ENCODE peak calls at places on chromosome 11, in five cellular contexts. G, Z, Q, R and O are unnamed samples.

GRCh38 chr11:126929186-126930085 is 71.1 kb downstream of the KIRREL3 start:
- DNase-seq in G (no peak), Z (peak), Q (no peak), R (no peak), O (no peak)

GRCh38 chr11:126956664-126957063 is 43.9 kb downstream of the KIRREL3 start:
- DNase-seq in G (no peak), Z (no peak), Q (no peak), R (no peak), O (no peak)

GRCh38 chr11:21323617-21324016 is 654.2 kb downstream of the NELL1 start:
- DNase-seq in G (no peak), Z (no peak), Q (no peak), R (peak), O (no peak)

GRCh38 chr11:28142724-28143123 is 34.5 kb downstream of the METTL15 start:
- DNase-seq in G (no peak), Z (no peak), Q (no peak), R (no peak), O (no peak)

GRCh38 chr11:79174045-79175008 is 266.5 kb downstream of the TENM4 start:
- DNase-seq in G (no peak), Z (no peak), Q (no peak), R (peak), O (no peak)

GRCh38 chr11:28123151-28123571 is 15.0 kb downstream of the METTL15 start:
- DNase-seq in G (no peak), Z (no peak), Q (no peak), R (no peak), O (no peak)

GRCh38 chr11:62508336-62509058 is 38.1 kb downstream of the AHNAK start:
- DNase-seq in G (peak), Z (peak), Q (peak), R (peak), O (peak)

GRCh38 chr11:74634537-74634936 is 42.2 kb downstream of the POLD3 start:
- DNase-seq in G (no peak), Z (no peak), Q (peak), R (peak), O (no peak)

GRCh38 chr11:129372609-129373488 is 2.8 kb upstream of the BARX2 start:
- DNase-seq in G (no peak), Z (no peak), Q (no peak), R (peak), O (no peak)

GRCh38 chr11:100687032-100687629 is at the start of gene ARHGAP42:
- DNase-seq in G (no peak), Z (peak), Q (peak), R (peak), O (peak)

GRCh38 chr11:111162306-111162705 is 83.2 kb upstream of the POU2AF2 start:
- DNase-seq in G (no peak), Z (no peak), Q (no peak), R (no peak), O (no peak)

GRCh38 chr11:102073253-102073652 is 26.0 kb downstream of the CFAP300 start:
- DNase-seq in G (no peak), Z (no peak), Q (no peak), R (no peak), O (no peak)

GRCh38 chr11:119537641-119538253 is 114.8 kb upstream of the THY1 start:
- DNase-seq in G (no peak), Z (no peak), Q (no peak), R (no peak), O (no peak)

GRCh38 chr11:111668980-111669379 is 66.7 kb downstream of the SIK2 start:
- DNase-seq in G (no peak), Z (no peak), Q (no peak), R (no peak), O (no peak)

GRCh38 chr11:74327076-74327475 is 15.6 kb upstream of the P4HA3 start:
- DNase-seq in G (no peak), Z (no peak), Q (no peak), R (no peak), O (no peak)

GRCh38 chr11:76493626-76494539 is 49.1 kb downstream of the EMSY start:
- DNase-seq in G (no peak), Z (no peak), Q (no peak), R (no peak), O (no peak)

GRCh38 chr11:111737877-111738205 is 28.3 kb downstream of the PPP2R1B start:
- DNase-seq in G (no peak), Z (no peak), Q (no peak), R (no peak), O (no peak)

GRCh38 chr11:75456596-75456995 is 23.6 kb upstream of the KLHL35 start:
- DNase-seq in G (no peak), Z (no peak), Q (no peak), R (no peak), O (no peak)

GRCh38 chr11:9957072-9957471 is 293.2 kb downstream of the SWAP70 start:
- DNase-seq in G (no peak), Z (no peak), Q (no peak), R (no peak), O (no peak)

GRCh38 chr11:7473702-7474101 is 11.6 kb upstream of the OLFML1 start:
- DNase-seq in G (no peak), Z (no peak), Q (no peak), R (no peak), O (no peak)

GRCh38 chr11:13110145-13110544 is 101.0 kb downstream of the RASSF10 start:
- DNase-seq in G (no peak), Z (no peak), Q (no peak), R (no peak), O (no peak)

GRCh38 chr11:3959918-3960295 is 104.4 kb downstream of the STIM1 start:
- DNase-seq in G (no peak), Z (no peak), Q (no peak), R (no peak), O (no peak)

GRCh38 chr11:77127969-77128691 is at the start of gene MYO7A:
- DNase-seq in G (no peak), Z (no peak), Q (peak), R (peak), O (peak)

GRCh38 chr11:132062031-132062430 is 691.6 kb downstream of the NTM start:
- DNase-seq in G (no peak), Z (no peak), Q (no peak), R (no peak), O (no peak)

GRCh38 chr11:2942872-2943710 is 13.9 kb upstream of the PHLDA2 start:
- DNase-seq in G (no peak), Z (no peak), Q (no peak), R (no peak), O (no peak)

GRCh38 chr11:70270104-70270876 is at the start of gene PPFIA1:
- DNase-seq in G (peak), Z (peak), Q (peak), R (peak), O (peak)

GRCh38 chr11:112971200-112971599 is 10.0 kb downstream of the NCAM1 start:
- DNase-seq in G (no peak), Z (no peak), Q (no peak), R (no peak), O (no peak)

GRCh38 chr11:129374081-129374992 is 1.3 kb upstream of the BARX2 start:
- DNase-seq in G (no peak), Z (no peak), Q (no peak), R (peak), O (no peak)

GRCh38 chr11:114316980-114317675 is 20.9 kb downstream of the NNMT start:
- DNase-seq in G (no peak), Z (no peak), Q (no peak), R (no peak), O (no peak)

GRCh38 chr11:112316971-112317370 is 56.3 kb upstream of the PLET1 start:
- DNase-seq in G (peak), Z (no peak), Q (no peak), R (no peak), O (no peak)

GRCh38 chr11:6315811-6316425 is 4.4 kb downstream of the CAVIN3 start:
- DNase-seq in G (no peak), Z (peak), Q (peak), R (peak), O (peak)

GRCh38 chr11:104624021-104624420 is 274.2 kb downstream of the CASP12 start:
- DNase-seq in G (no peak), Z (no peak), Q (no peak), R (peak), O (no peak)

GRCh38 chr11:130904380-130904779 is 11.9 kb downstream of the SNX19 start:
- DNase-seq in G (no peak), Z (no peak), Q (no peak), R (peak), O (no peak)

GRCh38 chr11:72041364-72042058 is 38.8 kb downstream of the NUMA1 start:
- DNase-seq in G (peak), Z (peak), Q (peak), R (peak), O (peak)
- TF ChIP-seq POLR2AphosphoS5 in G (peak), Z (peak), Q (no peak), R (no peak), O (peak)

GRCh38 chr11:57311109-57311936 is 13.4 kb downstream of the TNKS1BP1 start:
- DNase-seq in G (peak), Z (peak), Q (peak), R (peak), O (peak)
- TF ChIP-seq POLR2AphosphoS5 in G (peak), Z (peak), Q (no peak), R (peak), O (peak)

DNA sequence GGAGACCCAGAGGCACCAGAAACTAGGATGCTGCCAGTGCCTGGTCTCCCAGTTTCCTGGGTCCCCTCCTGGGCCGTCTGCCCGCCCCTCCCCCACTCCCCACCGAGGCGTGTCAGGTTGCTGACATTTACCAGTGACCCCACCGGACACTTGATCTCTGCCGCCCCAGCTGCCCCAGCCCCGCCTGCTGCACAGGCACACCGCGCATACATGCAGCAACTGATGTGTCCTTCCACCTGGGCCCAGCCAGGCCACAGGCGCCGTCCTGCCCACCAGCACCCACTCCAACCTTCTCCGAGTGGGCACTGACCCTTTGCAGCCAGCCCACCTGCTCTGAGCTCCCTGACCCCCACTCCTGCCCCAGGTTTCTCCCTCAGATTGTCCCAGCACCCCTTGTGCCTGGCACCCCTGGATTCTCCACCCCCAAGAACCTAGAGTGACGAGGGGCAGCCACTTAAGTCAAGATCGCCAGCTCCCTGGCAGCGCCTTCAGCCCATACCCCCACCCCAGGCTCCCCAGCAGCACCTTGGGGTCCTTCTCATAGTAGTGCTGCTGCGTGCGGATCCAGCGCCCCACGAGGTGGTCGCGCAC is 548 bp downstream of the PYGM start:
- DNase-seq in G (no peak), Z (no peak), Q (peak), R (no peak), O (no peak)
- TF ChIP-seq POLR2AphosphoS5 in G (no peak), Z (no peak), Q (no peak), R (no peak), O (no peak)

GRCh38 chr11:94400839-94401772 is at the start of gene GPR83:
- DNase-seq in G (no peak), Z (no peak), Q (no peak), R (peak), O (no peak)

GRCh38 chr11:94400075-94400838 is 962 bp downstream of the GPR83 start:
- DNase-seq in G (no peak), Z (no peak), Q (no peak), R (no peak), O (no peak)

GRCh38 chr11:94402355-94402754 is 1.1 kb upstream of the GPR83 start:
- DNase-seq in G (no peak), Z (no peak), Q (no peak), R (no peak), O (no peak)

GRCh38 chr11:94405062-94405461 is 3.8 kb upstream of the GPR83 start:
- DNase-seq in G (no peak), Z (no peak), Q (no peak), R (no peak), O (no peak)

GRCh38 chr11:94401773-94402265 is 600 bp upstream of the GPR83 start:
- DNase-seq in G (no peak), Z (no peak), Q (no peak), R (peak), O (no peak)
- TF ChIP-seq POLR2AphosphoS5 in G (no peak), Z (no peak), Q (no peak), R (no peak), O (no peak)

DNA sequence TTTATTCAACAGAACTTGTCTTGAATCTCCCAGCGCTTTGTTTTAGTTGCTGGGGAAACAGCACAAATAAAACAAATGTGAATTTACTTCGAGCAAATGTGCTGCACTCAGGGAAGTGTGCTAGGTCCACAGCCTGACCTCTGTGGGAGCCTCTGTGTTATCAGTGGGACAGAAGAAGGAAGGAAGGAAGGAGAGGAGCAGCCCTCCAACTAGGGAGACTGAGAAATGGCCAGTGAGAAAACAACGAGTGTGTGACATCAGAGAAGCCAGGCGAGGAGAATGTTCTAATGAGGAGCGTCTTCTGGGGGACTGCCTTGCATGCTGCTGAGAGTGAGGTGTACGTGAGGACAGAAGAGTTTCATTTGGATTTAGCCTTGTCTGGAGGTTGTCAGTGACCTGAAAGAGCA is 42.7 kb downstream of the PPP6R3 start:
- DNase-seq in G (no peak), Z (no peak), Q (peak), R (no peak), O (no peak)
- TF ChIP-seq POLR2AphosphoS5 in G (no peak), Z (no peak), Q (no peak), R (no peak), O (no peak)

GRCh38 chr11:60887531-60887930 is 18.9 kb downstream of the PRPF19 start:
- DNase-seq in G (no peak), Z (no peak), Q (peak), R (peak), O (peak)
- TF ChIP-seq POLR2AphosphoS5 in G (no peak), Z (no peak), Q (no peak), R (no peak), O (no peak)

GRCh38 chr11:125568970-125569912 is at the start of gene EI24:
- DNase-seq in G (peak), Z (peak), Q (peak), R (peak), O (peak)
- TF ChIP-seq POLR2AphosphoS5 in G (peak), Z (peak), Q (peak), R (peak), O (peak)